ENCODE peak calls at places on chromosome 17, in four cellular contexts. R is NCI-H446; C is stromal cell of bone marrow; B is stimulated activated CD8-positive, alpha-beta memory T cell treated with anti-CD3 and anti-CD28 coated beads, Interleukin-4, amount 100 ng/mL, for 24 hours. Y is an unnamed sample.

GRCh38 chr17:3983945-3984484 is 19.8 kb upstream of the ATP2A3 start:
- DNase-seq in R (no peak), C (no peak), B (no peak), Y (no peak)

GRCh38 chr17:61217878-61218437 is 181.7 kb upstream of the TBX2 start:
- DNase-seq in R (no peak), C (no peak), B (no peak), Y (no peak)

GRCh38 chr17:34249497-34249877 is 5.6 kb upstream of the CCL2 start:
- DNase-seq in R (no peak), C (no peak), B (no peak), Y (no peak)

GRCh38 chr17:9108166-9108565 is 86.9 kb downstream of the NTN1 start:
- DNase-seq in R (no peak), C (no peak), B (no peak), Y (no peak)

GRCh38 chr17:18253947-18254821 is 4.4 kb downstream of the FLII start:
- DNase-seq in R (no peak), C (no peak), B (no peak), Y (no peak)

GRCh38 chr17:3030096-3030495 is 33.3 kb downstream of the OR1D5 start:
- DNase-seq in R (no peak), C (peak), B (no peak), Y (no peak)

GRCh38 chr17:18261146-18261515 is 669 bp downstream of the MIEF2 start:
- DNase-seq in R (no peak), C (peak), B (no peak), Y (peak)

GRCh38 chr17:21211825-21212479 is 2.0 kb downstream of the TMEM11 start:
- DNase-seq in R (no peak), C (no peak), B (no peak), Y (no peak)

GRCh38 chr17:39664581-39665561 is at the start of gene TCAP:
- DNase-seq in R (no peak), C (no peak), B (no peak), Y (no peak)

GRCh38 chr17:3796110-3796821 is 4.7 kb downstream of the ITGAE start:
- DNase-seq in R (no peak), C (no peak), B (peak), Y (no peak)

GRCh38 chr17:31318298-31319190 is 2.9 kb downstream of the EVI2A start:
- DNase-seq in R (peak), C (peak), B (no peak), Y (no peak)

GRCh38 chr17:37182786-37183185 is 193.0 kb upstream of the C17orf78 start:
- DNase-seq in R (no peak), C (no peak), B (no peak), Y (no peak)

GRCh38 chr17:34400301-34400931 is 37.4 kb upstream of the CCL1 start:
- DNase-seq in R (no peak), C (no peak), B (no peak), Y (no peak)

GRCh38 chr17:60229189-60229802 is 79.5 kb downstream of the CA4 start:
- DNase-seq in R (no peak), C (peak), B (no peak), Y (no peak)

GRCh38 chr17:48153711-48154642 is 46.4 kb downstream of the SNX11 start:
- DNase-seq in R (peak), C (peak), B (no peak), Y (peak)

GRCh38 chr17:63395075-63395815 is 50.9 kb downstream of the CYB561 start:
- DNase-seq in R (no peak), C (peak), B (no peak), Y (no peak)

GRCh38 chr17:2779545-2779944 is 16.7 kb upstream of the RAP1GAP2 start:
- DNase-seq in R (no peak), C (no peak), B (no peak), Y (no peak)

GRCh38 chr17:53472586-53472985 is 350.1 kb upstream of the KIF2B start:
- DNase-seq in R (no peak), C (no peak), B (no peak), Y (no peak)

GRCh38 chr17:83081561-83082201 is 2.3 kb downstream of the METRNL start:
- DNase-seq in R (no peak), C (no peak), B (no peak), Y (no peak)

GRCh38 chr17:50658602-50659001 is 23.9 kb downstream of the ABCC3 start:
- DNase-seq in R (no peak), C (no peak), B (no peak), Y (no peak)

GRCh38 chr17:66954632-66955031 is 9.9 kb upstream of the CACNG4 start:
- DNase-seq in R (no peak), C (no peak), B (no peak), Y (no peak)

GRCh38 chr17:28811594-28812135 is 30.9 kb downstream of the FAM222B start:
- DNase-seq in R (no peak), C (no peak), B (no peak), Y (peak)

GRCh38 chr17:31582151-31582907 is 190.9 kb downstream of the RAB11FIP4 start:
- DNase-seq in R (peak), C (no peak), B (no peak), Y (no peak)

Y was measured in K562.